ENCODE peak calls at places on chromosome 16, in six cellular contexts. One of them, this sample, is unnamed.

GRCh38 chr16:80527297-80527696 is 13.5 kb upstream of the DYNLRB2 start:
- DNase-seq in SK-N-SH: peak
- DNase-seq in A549: no peak
- DNase-seq in GM23338: peak
- DNase-seq in PC-3: peak
- DNase-seq in fibroblast of lung: peak
- DNase-seq in this sample: peak

GRCh38 chr16:75218256-75219076 is at the start of gene CTRB1:
- DNase-seq in SK-N-SH: peak
- DNase-seq in A549: no peak
- DNase-seq in GM23338: no peak
- DNase-seq in PC-3: no peak
- DNase-seq in fibroblast of lung: no peak
- DNase-seq in this sample: peak

GRCh38 chr16:59633996-59634579 is 900.0 kb upstream of the GOT2 start:
- DNase-seq in SK-N-SH: no peak
- DNase-seq in A549: no peak
- DNase-seq in GM23338: no peak
- DNase-seq in PC-3: peak
- DNase-seq in fibroblast of lung: peak
- DNase-seq in this sample: no peak

GRCh38 chr16:47888142-47888541 is 267.7 kb downstream of the ABCC12 start:
- DNase-seq in SK-N-SH: no peak
- DNase-seq in A549: peak
- DNase-seq in GM23338: peak
- DNase-seq in PC-3: peak
- DNase-seq in fibroblast of lung: peak
- DNase-seq in this sample: peak

GRCh38 chr16:75305364-75306101 is 54.1 kb upstream of the BCAR1 start:
- DNase-seq in SK-N-SH: peak
- DNase-seq in A549: peak
- DNase-seq in GM23338: no peak
- DNase-seq in PC-3: peak
- DNase-seq in fibroblast of lung: peak
- DNase-seq in this sample: peak

GRCh38 chr16:47096297-47096696 is 47.4 kb downstream of the NETO2 start:
- DNase-seq in SK-N-SH: no peak
- DNase-seq in A549: no peak
- DNase-seq in GM23338: no peak
- DNase-seq in PC-3: no peak
- DNase-seq in fibroblast of lung: no peak
- DNase-seq in this sample: no peak

GRCh38 chr16:23141959-23142740 is 7.1 kb downstream of the USP31 start:
- DNase-seq in SK-N-SH: no peak
- DNase-seq in A549: no peak
- DNase-seq in GM23338: no peak
- DNase-seq in PC-3: no peak
- DNase-seq in fibroblast of lung: no peak
- DNase-seq in this sample: no peak

GRCh38 chr16:87603684-87604571 is 1.6 kb downstream of the JPH3 start:
- DNase-seq in SK-N-SH: peak
- DNase-seq in A549: no peak
- DNase-seq in GM23338: peak
- DNase-seq in PC-3: no peak
- DNase-seq in fibroblast of lung: no peak
- DNase-seq in this sample: no peak

GRCh38 chr16:4505356-4506153 is 29.4 kb downstream of the HMOX2 start:
- DNase-seq in SK-N-SH: no peak
- DNase-seq in A549: no peak
- DNase-seq in GM23338: no peak
- DNase-seq in PC-3: no peak
- DNase-seq in fibroblast of lung: no peak
- DNase-seq in this sample: no peak

GRCh38 chr16:12518238-12519004 is 285.3 kb downstream of the CPPED1 start:
- DNase-seq in SK-N-SH: no peak
- DNase-seq in A549: no peak
- DNase-seq in GM23338: no peak
- DNase-seq in PC-3: no peak
- DNase-seq in fibroblast of lung: no peak
- DNase-seq in this sample: no peak

GRCh38 chr16:69039333-69039941 is 66.0 kb upstream of the HAS3 start:
- DNase-seq in SK-N-SH: no peak
- DNase-seq in A549: no peak
- DNase-seq in GM23338: no peak
- DNase-seq in PC-3: peak
- DNase-seq in fibroblast of lung: peak
- DNase-seq in this sample: no peak

GRCh38 chr16:88994704-88995103 is 17.7 kb upstream of the CBFA2T3 start:
- DNase-seq in SK-N-SH: no peak
- DNase-seq in A549: no peak
- DNase-seq in GM23338: no peak
- DNase-seq in PC-3: no peak
- DNase-seq in fibroblast of lung: no peak
- DNase-seq in this sample: no peak

GRCh38 chr16:88991813-88992350 is 14.9 kb upstream of the CBFA2T3 start:
- DNase-seq in SK-N-SH: no peak
- DNase-seq in A549: no peak
- DNase-seq in GM23338: no peak
- DNase-seq in PC-3: no peak
- DNase-seq in fibroblast of lung: no peak
- DNase-seq in this sample: no peak

GRCh38 chr16:88993946-88994600 is 17.1 kb upstream of the CBFA2T3 start:
- DNase-seq in SK-N-SH: no peak
- DNase-seq in A549: no peak
- DNase-seq in GM23338: no peak
- DNase-seq in PC-3: no peak
- DNase-seq in fibroblast of lung: no peak
- DNase-seq in this sample: no peak

GRCh38 chr16:88993006-88993787 is 16.2 kb upstream of the CBFA2T3 start:
- DNase-seq in SK-N-SH: no peak
- DNase-seq in A549: no peak
- DNase-seq in GM23338: no peak
- DNase-seq in PC-3: no peak
- DNase-seq in fibroblast of lung: no peak
- DNase-seq in this sample: no peak

DNA sequence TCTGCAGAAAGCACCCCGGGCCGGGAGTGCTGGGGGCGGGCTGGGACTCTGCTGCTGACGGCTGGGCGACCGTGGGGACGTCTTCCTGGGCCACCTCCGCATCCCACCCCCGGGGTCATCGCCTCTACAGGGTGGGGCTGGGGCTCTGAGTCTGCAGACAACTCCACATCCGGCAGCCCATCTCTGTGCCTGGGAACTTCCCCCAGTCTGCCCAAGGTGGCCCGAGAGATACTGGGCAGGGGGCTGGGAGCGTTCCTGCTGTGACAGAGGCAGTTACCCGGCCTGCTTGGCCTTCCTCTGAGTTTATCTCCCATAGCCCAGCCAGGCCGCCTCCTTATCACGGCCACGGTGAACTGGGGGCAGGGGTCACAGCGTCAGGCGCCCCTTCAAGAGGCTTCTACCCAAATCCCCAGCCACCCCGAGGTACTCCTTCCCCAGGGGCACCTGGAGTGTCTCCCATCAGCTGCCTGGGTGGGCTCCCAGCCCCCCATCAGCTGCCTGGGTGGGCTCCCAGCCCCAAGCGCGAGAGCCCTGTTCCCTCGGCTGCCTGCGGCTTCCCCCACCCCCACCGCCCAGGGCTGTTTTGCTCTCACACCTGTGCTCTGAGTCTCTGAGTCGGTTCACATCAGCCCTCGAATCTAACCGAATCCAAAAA is 15.5 kb upstream of the CBFA2T3 start:
- DNase-seq in SK-N-SH: no peak
- DNase-seq in A549: no peak
- DNase-seq in GM23338: no peak
- DNase-seq in PC-3: no peak
- DNase-seq in fibroblast of lung: no peak
- DNase-seq in this sample: no peak
- TF ChIP-seq CTCF in SK-N-SH: no peak
- TF ChIP-seq CTCF in A549: no peak
- TF ChIP-seq CTCF in GM23338: no peak
- TF ChIP-seq CTCF in PC-3: no peak
- TF ChIP-seq CTCF in fibroblast of lung: no peak
- TF ChIP-seq CTCF in this sample: no peak

GRCh38 chr16:67457611-67458010 is 23.3 kb downstream of the ATP6V0D1 start:
- DNase-seq in SK-N-SH: no peak
- DNase-seq in A549: no peak
- DNase-seq in GM23338: no peak
- DNase-seq in PC-3: no peak
- DNase-seq in fibroblast of lung: no peak
- DNase-seq in this sample: no peak

GRCh38 chr16:67459858-67460144 is 21.2 kb downstream of the ATP6V0D1 start:
- DNase-seq in SK-N-SH: no peak
- DNase-seq in A549: no peak
- DNase-seq in GM23338: no peak
- DNase-seq in PC-3: no peak
- DNase-seq in fibroblast of lung: no peak
- DNase-seq in this sample: no peak

GRCh38 chr16:67460168-67460567 is 20.8 kb downstream of the ATP6V0D1 start:
- DNase-seq in SK-N-SH: no peak
- DNase-seq in A549: no peak
- DNase-seq in GM23338: no peak
- DNase-seq in PC-3: no peak
- DNase-seq in fibroblast of lung: no peak
- DNase-seq in this sample: no peak

GRCh38 chr16:67458121-67458641 is 22.8 kb downstream of the ATP6V0D1 start:
- DNase-seq in SK-N-SH: no peak
- DNase-seq in A549: no peak
- DNase-seq in GM23338: no peak
- DNase-seq in PC-3: no peak
- DNase-seq in fibroblast of lung: no peak
- DNase-seq in this sample: no peak

GRCh38 chr16:67459066-67459857 is 21.7 kb downstream of the ATP6V0D1 start:
- DNase-seq in SK-N-SH: peak
- DNase-seq in A549: no peak
- DNase-seq in GM23338: no peak
- DNase-seq in PC-3: no peak
- DNase-seq in fibroblast of lung: no peak
- DNase-seq in this sample: no peak
- H3K27ac ChIP-seq in SK-N-SH: peak
- H3K27ac ChIP-seq in A549: no peak
- H3K27ac ChIP-seq in GM23338: no peak
- H3K27ac ChIP-seq in PC-3: no peak
- H3K27ac ChIP-seq in fibroblast of lung: no peak
- H3K27ac ChIP-seq in this sample: no peak

GRCh38 chr16:29899516-29900101 is at the start of gene SEZ6L2:
- DNase-seq in SK-N-SH: peak
- DNase-seq in A549: peak
- DNase-seq in GM23338: peak
- DNase-seq in PC-3: peak
- DNase-seq in fibroblast of lung: peak
- DNase-seq in this sample: peak

GRCh38 chr16:29898786-29899515 is 399 bp downstream of the SEZ6L2 start:
- DNase-seq in SK-N-SH: peak
- DNase-seq in A549: peak
- DNase-seq in GM23338: peak
- DNase-seq in PC-3: no peak
- DNase-seq in fibroblast of lung: no peak
- DNase-seq in this sample: peak

GRCh38 chr16:29896841-29897240 is 2.5 kb downstream of the SEZ6L2 start:
- DNase-seq in SK-N-SH: no peak
- DNase-seq in A549: no peak
- DNase-seq in GM23338: no peak
- DNase-seq in PC-3: no peak
- DNase-seq in fibroblast of lung: no peak
- DNase-seq in this sample: no peak

GRCh38 chr16:29897333-29897732 is 2.0 kb downstream of the SEZ6L2 start:
- DNase-seq in SK-N-SH: no peak
- DNase-seq in A549: no peak
- DNase-seq in GM23338: no peak
- DNase-seq in PC-3: no peak
- DNase-seq in fibroblast of lung: no peak
- DNase-seq in this sample: no peak

DNA sequence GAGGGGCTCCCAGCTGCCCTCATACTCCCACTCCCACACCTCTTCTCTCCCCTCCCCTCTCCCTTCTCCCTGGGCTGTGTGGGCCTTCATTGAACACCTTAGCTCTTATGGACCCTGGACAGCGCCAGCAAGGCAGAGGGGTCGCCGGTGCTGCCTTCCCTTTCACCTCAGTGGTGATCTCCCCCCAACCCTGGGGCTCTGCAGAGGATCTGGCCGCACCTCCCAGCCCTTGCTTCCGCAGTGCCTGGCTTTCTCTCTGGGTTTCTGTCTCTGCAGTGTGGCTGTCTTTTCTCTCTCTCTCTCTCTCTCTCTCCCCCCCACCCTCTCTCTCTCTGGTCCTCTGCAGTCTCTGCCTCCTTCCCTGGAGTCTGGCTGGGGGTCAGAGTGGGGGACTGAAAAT is 1.2 kb downstream of the SEZ6L2 start:
- DNase-seq in SK-N-SH: peak
- DNase-seq in A549: no peak
- DNase-seq in GM23338: no peak
- DNase-seq in PC-3: no peak
- DNase-seq in fibroblast of lung: no peak
- DNase-seq in this sample: no peak
- H3K4me2 ChIP-seq in SK-N-SH: peak
- H3K4me2 ChIP-seq in A549: peak
- H3K4me2 ChIP-seq in GM23338: peak
- H3K4me2 ChIP-seq in PC-3: peak
- H3K4me2 ChIP-seq in fibroblast of lung: no peak
- H3K4me2 ChIP-seq in this sample: peak

DNA sequence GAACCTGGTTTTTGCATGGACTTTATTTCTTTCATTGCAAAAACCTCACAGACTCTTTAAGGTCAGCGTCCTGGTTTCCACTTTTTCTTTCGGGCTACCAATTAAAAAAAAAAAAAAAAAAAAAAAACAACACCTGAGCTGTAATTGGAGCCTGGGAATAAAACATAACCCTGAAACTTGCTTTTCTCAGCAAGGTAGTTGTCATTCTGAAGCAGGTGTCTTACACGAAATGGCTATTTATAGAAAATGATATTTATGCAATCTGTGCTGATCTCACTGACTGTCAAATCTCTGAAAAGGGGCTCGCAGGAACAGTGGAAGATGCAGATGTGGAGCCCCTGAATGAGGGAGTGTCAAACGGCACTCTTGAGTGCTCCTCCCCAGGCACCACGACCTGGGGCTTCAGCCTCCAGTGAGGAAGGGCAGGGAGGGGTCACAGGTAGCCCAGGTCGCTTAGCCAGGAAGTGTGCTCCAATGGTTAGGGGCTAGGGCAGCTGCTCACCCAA is 10.4 kb upstream of the COTL1 start:
- DNase-seq in SK-N-SH: no peak
- DNase-seq in A549: no peak
- DNase-seq in GM23338: no peak
- DNase-seq in PC-3: no peak
- DNase-seq in fibroblast of lung: no peak
- DNase-seq in this sample: no peak
- TF ChIP-seq CTCF in SK-N-SH: no peak
- TF ChIP-seq CTCF in A549: no peak
- TF ChIP-seq CTCF in GM23338: no peak
- TF ChIP-seq CTCF in PC-3: no peak
- TF ChIP-seq CTCF in fibroblast of lung: no peak
- TF ChIP-seq CTCF in this sample: no peak

GRCh38 chr16:78505544-78506371 is 406.3 kb downstream of the WWOX start:
- DNase-seq in SK-N-SH: no peak
- DNase-seq in A549: no peak
- DNase-seq in GM23338: peak
- DNase-seq in PC-3: no peak
- DNase-seq in fibroblast of lung: peak
- DNase-seq in this sample: peak
- H3K27ac ChIP-seq in SK-N-SH: no peak
- H3K27ac ChIP-seq in A549: no peak
- H3K27ac ChIP-seq in GM23338: no peak
- H3K27ac ChIP-seq in PC-3: no peak
- H3K27ac ChIP-seq in fibroblast of lung: no peak
- H3K27ac ChIP-seq in this sample: peak